ENCODE peak calls at places on chromosomes 12 and 14, in four cellular contexts. One of them, this sample, is unnamed.

GRCh38 chr12:53225635-53226424 is 6.2 kb downstream of the RARG start:
- DNase-seq in dorsolateral prefrontal cortex: no peak
- DNase-seq in fibroblast of mammary gland: no peak
- DNase-seq in aorta: peak
- DNase-seq in this sample: no peak

GRCh38 chr12:93198086-93198485 is 179.6 kb upstream of the NUDT4 start:
- DNase-seq in dorsolateral prefrontal cortex: no peak
- DNase-seq in aorta: no peak
- DNase-seq in fibroblast of mammary gland: peak
- DNase-seq in this sample: no peak

GRCh38 chr14:24843494-24843893 is 206.5 kb downstream of the STXBP6 start:
- DNase-seq in dorsolateral prefrontal cortex: no peak
- DNase-seq in fibroblast of mammary gland: no peak
- DNase-seq in aorta: no peak
- DNase-seq in this sample: no peak

GRCh38 chr14:33335366-33335765 is 396.7 kb downstream of the NPAS3 start:
- DNase-seq in fibroblast of mammary gland: no peak
- DNase-seq in aorta: no peak
- DNase-seq in dorsolateral prefrontal cortex: no peak
- DNase-seq in this sample: no peak

GRCh38 chr12:75661927-75662326 is 150.5 kb upstream of the KRR1 start:
- DNase-seq in fibroblast of mammary gland: peak
- DNase-seq in aorta: no peak
- DNase-seq in dorsolateral prefrontal cortex: no peak
- DNase-seq in this sample: no peak

GRCh38 chr12:112686373-112686772 is 105.2 kb upstream of the RPH3A start:
- DNase-seq in fibroblast of mammary gland: peak
- DNase-seq in dorsolateral prefrontal cortex: peak
- DNase-seq in aorta: no peak
- DNase-seq in this sample: no peak

GRCh38 chr12:1706284-1707016 is 15.6 kb downstream of the ADIPOR2 start:
- DNase-seq in dorsolateral prefrontal cortex: no peak
- DNase-seq in fibroblast of mammary gland: peak
- DNase-seq in aorta: no peak
- DNase-seq in this sample: no peak

GRCh38 chr14:64502476-64503183 is 1.0 kb downstream of the ZBTB25 start:
- DNase-seq in fibroblast of mammary gland: peak
- DNase-seq in dorsolateral prefrontal cortex: no peak
- DNase-seq in aorta: no peak
- DNase-seq in this sample: no peak

GRCh38 chr14:74038015-74038859 is 19.1 kb downstream of the BBOF1 start:
- DNase-seq in dorsolateral prefrontal cortex: no peak
- DNase-seq in fibroblast of mammary gland: peak
- DNase-seq in aorta: no peak
- DNase-seq in this sample: no peak

GRCh38 chr12:116532986-116533342 is 26.2 kb upstream of the MAP1LC3B2 start:
- DNase-seq in aorta: no peak
- DNase-seq in dorsolateral prefrontal cortex: no peak
- DNase-seq in fibroblast of mammary gland: peak
- DNase-seq in this sample: no peak

GRCh38 chr14:57066887-57067513 is 201.7 kb downstream of the EXOC5 start:
- DNase-seq in fibroblast of mammary gland: peak
- DNase-seq in dorsolateral prefrontal cortex: no peak
- DNase-seq in aorta: no peak
- DNase-seq in this sample: peak

GRCh38 chr12:879641-880040 is 69.9 kb downstream of the RAD52 start:
- DNase-seq in fibroblast of mammary gland: peak
- DNase-seq in aorta: no peak
- DNase-seq in dorsolateral prefrontal cortex: no peak
- DNase-seq in this sample: no peak

GRCh38 chr12:108374596-108375320 is 35.6 kb upstream of the CMKLR1 start:
- DNase-seq in aorta: no peak
- DNase-seq in fibroblast of mammary gland: no peak
- DNase-seq in dorsolateral prefrontal cortex: peak
- DNase-seq in this sample: no peak

GRCh38 chr14:96424104-96424989 is 32.4 kb downstream of the AK7 start:
- DNase-seq in dorsolateral prefrontal cortex: no peak
- DNase-seq in fibroblast of mammary gland: peak
- DNase-seq in aorta: peak
- DNase-seq in this sample: peak

GRCh38 chr14:48690349-48690748 is 895.8 kb downstream of the RPS29 start:
- DNase-seq in aorta: no peak
- DNase-seq in dorsolateral prefrontal cortex: no peak
- DNase-seq in fibroblast of mammary gland: no peak
- DNase-seq in this sample: no peak

GRCh38 chr12:32889073-32889760 is 7.4 kb downstream of the PKP2 start:
- DNase-seq in fibroblast of mammary gland: no peak
- DNase-seq in dorsolateral prefrontal cortex: no peak
- DNase-seq in aorta: no peak
- DNase-seq in this sample: no peak

GRCh38 chr14:23729720-23730387 is 93.7 kb downstream of the DHRS2 start:
- DNase-seq in aorta: no peak
- DNase-seq in fibroblast of mammary gland: no peak
- DNase-seq in dorsolateral prefrontal cortex: no peak
- DNase-seq in this sample: no peak

GRCh38 chr12:49539406-49540228 is 787 bp downstream of the KCNH3 start:
- DNase-seq in dorsolateral prefrontal cortex: no peak
- DNase-seq in aorta: peak
- DNase-seq in fibroblast of mammary gland: no peak
- DNase-seq in this sample: no peak

GRCh38 chr14:63705561-63706070 is 22.2 kb downstream of the SGPP1 start:
- DNase-seq in fibroblast of mammary gland: no peak
- DNase-seq in dorsolateral prefrontal cortex: no peak
- DNase-seq in aorta: no peak
- DNase-seq in this sample: no peak

GRCh38 chr14:34851395-34851794 is 23.8 kb downstream of the BAZ1A start:
- DNase-seq in fibroblast of mammary gland: peak
- DNase-seq in aorta: no peak
- DNase-seq in dorsolateral prefrontal cortex: no peak
- DNase-seq in this sample: no peak

GRCh38 chr12:114166360-114166759 is 200.2 kb upstream of the RBM19 start:
- DNase-seq in aorta: no peak
- DNase-seq in dorsolateral prefrontal cortex: peak
- DNase-seq in fibroblast of mammary gland: peak
- DNase-seq in this sample: no peak

GRCh38 chr12:121189887-121190155 is 20.1 kb upstream of the P2RX4 start:
- DNase-seq in aorta: no peak
- DNase-seq in dorsolateral prefrontal cortex: no peak
- DNase-seq in fibroblast of mammary gland: no peak
- DNase-seq in this sample: no peak

GRCh38 chr12:131363416-131363815 is 347.5 kb upstream of the SFSWAP start:
- DNase-seq in aorta: peak
- DNase-seq in fibroblast of mammary gland: no peak
- DNase-seq in dorsolateral prefrontal cortex: no peak
- DNase-seq in this sample: no peak

GRCh38 chr14:70655110-70655826 is 13.6 kb downstream of the TTC9 start:
- DNase-seq in fibroblast of mammary gland: no peak
- DNase-seq in dorsolateral prefrontal cortex: no peak
- DNase-seq in aorta: no peak
- DNase-seq in this sample: no peak

GRCh38 chr14:50230601-50231474 is 540 bp downstream of the SOS2 start:
- DNase-seq in dorsolateral prefrontal cortex: no peak
- DNase-seq in fibroblast of mammary gland: peak
- DNase-seq in aorta: peak
- DNase-seq in this sample: peak

GRCh38 chr12:26642361-26642760 is 190.6 kb downstream of the ITPR2 start:
- DNase-seq in dorsolateral prefrontal cortex: no peak
- DNase-seq in aorta: no peak
- DNase-seq in fibroblast of mammary gland: peak
- DNase-seq in this sample: no peak

GRCh38 chr12:89494411-89495231 is 30.0 kb downstream of the GALNT4 start:
- DNase-seq in aorta: no peak
- DNase-seq in fibroblast of mammary gland: peak
- DNase-seq in dorsolateral prefrontal cortex: no peak
- DNase-seq in this sample: no peak

GRCh38 chr12:89497005-89497404 is 27.6 kb downstream of the GALNT4 start:
- DNase-seq in fibroblast of mammary gland: no peak
- DNase-seq in aorta: no peak
- DNase-seq in dorsolateral prefrontal cortex: no peak
- DNase-seq in this sample: no peak

GRCh38 chr12:89493650-89494302 is 30.8 kb downstream of the GALNT4 start:
- DNase-seq in aorta: no peak
- DNase-seq in dorsolateral prefrontal cortex: no peak
- DNase-seq in fibroblast of mammary gland: no peak
- DNase-seq in this sample: no peak

GRCh38 chr12:89490922-89491321 is 33.7 kb downstream of the GALNT4 start:
- DNase-seq in fibroblast of mammary gland: no peak
- DNase-seq in dorsolateral prefrontal cortex: no peak
- DNase-seq in aorta: no peak
- DNase-seq in this sample: no peak

DNA sequence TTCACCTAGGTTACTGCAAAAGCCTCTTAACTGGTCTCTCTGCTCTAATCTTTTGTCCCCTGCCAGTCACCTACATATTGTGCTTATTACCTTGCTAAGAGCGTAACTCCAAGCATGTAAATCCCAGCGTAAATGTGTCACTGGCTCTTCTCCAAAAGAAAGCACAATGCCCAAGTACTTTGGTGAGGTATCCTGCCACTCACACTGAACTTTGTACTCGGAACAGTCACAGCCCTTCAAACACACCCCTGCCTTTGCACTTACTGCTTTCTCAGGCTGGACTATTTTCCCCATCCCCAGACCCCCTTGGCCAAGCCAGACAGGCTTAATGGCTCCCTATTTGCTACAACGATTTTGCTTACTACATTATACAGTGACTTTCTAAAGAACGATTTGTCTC is 31.7 kb downstream of the GALNT4 start:
- DNase-seq in dorsolateral prefrontal cortex: no peak
- DNase-seq in aorta: no peak
- DNase-seq in fibroblast of mammary gland: no peak
- DNase-seq in this sample: no peak
- H3K4me3 ChIP-seq in dorsolateral prefrontal cortex: no peak
- H3K4me3 ChIP-seq in aorta: no peak
- H3K4me3 ChIP-seq in fibroblast of mammary gland: no peak
- H3K4me3 ChIP-seq in this sample: no peak

DNA sequence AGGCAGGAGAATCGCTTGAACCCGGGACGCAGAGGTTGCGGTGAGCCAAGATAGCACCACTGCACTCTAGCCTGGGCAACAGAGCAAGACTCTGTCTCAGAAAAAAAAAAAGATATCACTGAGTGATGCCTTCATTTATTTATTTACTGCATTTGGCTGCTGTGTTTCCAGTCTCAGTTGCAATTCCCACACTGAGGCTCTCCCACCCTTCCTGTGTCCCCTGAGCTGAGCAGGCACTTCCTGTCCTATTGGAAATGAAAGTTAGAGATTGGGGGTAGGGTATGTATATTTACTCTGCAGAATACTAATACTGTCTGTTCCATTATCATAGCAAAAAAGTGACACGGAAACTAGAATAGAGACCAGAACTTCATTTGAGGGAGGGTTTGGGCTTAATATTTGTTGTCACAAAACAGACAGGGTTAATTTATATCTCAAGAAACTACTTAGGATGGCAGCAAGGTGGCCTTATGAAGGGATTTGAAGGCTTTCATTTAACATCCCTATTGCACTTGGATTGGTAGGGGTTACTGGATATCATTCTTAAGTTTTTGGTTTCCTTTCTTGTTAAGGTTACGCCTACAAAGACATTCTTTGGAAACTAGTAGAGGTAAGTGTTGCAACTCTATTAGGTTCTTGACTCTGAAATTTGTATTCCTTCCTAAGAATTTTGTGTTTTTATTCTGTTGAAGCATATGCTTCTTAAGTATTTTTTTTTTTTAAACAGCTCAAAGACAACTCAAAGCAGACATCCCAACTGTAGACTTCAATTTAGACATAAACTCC is 1.4 kb upstream of the RBMS2 start:
- DNase-seq in fibroblast of mammary gland: peak
- DNase-seq in aorta: no peak
- DNase-seq in dorsolateral prefrontal cortex: no peak
- DNase-seq in this sample: no peak
- H3K4me3 ChIP-seq in fibroblast of mammary gland: no peak
- H3K4me3 ChIP-seq in aorta: no peak
- H3K4me3 ChIP-seq in dorsolateral prefrontal cortex: peak
- H3K4me3 ChIP-seq in this sample: peak

DNA sequence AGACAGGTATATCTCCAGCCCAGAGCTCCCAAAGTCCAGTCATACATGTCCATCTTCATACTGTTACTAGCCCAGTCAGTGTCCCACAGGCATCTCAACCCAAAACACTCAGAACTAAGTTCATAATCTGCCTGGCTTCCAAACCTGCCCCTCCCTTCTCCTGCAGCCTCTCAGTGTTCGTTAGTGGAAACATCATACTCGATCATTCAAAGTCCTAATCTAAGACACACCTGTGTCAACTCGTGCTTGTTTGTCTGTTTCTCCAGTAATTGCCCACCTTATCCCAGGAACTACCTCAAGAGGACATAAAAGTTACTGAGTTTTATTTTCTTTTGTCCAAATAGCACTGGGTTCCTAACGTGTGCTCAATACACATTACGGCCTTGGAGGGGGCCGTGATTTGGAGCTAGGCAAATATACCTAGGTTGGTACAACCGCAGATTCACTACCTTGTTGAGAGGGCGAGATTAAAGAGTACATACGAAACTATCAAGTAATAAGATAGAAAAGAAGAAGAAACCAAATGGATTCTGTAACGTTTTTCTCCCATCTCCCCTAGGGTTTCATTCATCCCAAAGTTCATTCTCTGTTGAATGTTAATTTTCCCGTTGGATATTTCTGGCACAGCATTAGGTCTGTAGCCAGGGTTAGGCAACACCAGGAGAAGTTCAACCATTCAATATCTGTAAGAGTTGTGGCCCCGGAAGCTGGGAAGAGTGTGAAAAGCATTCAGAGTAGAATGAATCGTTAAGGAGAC is 3.1 kb downstream of the RNASE8 start:
- DNase-seq in aorta: no peak
- DNase-seq in fibroblast of mammary gland: no peak
- DNase-seq in dorsolateral prefrontal cortex: no peak
- DNase-seq in this sample: no peak
- H3K4me3 ChIP-seq in aorta: no peak
- H3K4me3 ChIP-seq in fibroblast of mammary gland: no peak
- H3K4me3 ChIP-seq in dorsolateral prefrontal cortex: no peak
- H3K4me3 ChIP-seq in this sample: no peak

GRCh38 chr14:95263527-95264231 is 56.0 kb downstream of the CLMN start:
- DNase-seq in dorsolateral prefrontal cortex: no peak
- DNase-seq in aorta: no peak
- DNase-seq in fibroblast of mammary gland: no peak
- DNase-seq in this sample: no peak
- H3K4me3 ChIP-seq in dorsolateral prefrontal cortex: no peak
- H3K4me3 ChIP-seq in aorta: no peak
- H3K4me3 ChIP-seq in fibroblast of mammary gland: no peak
- H3K4me3 ChIP-seq in this sample: no peak

This sample was measured in right cardiac atrium.